ENCODE peak calls at places on chromosomes 1 and 21, in ten cellular contexts. L, U, Y, A, R, Q, N, X, D and S are unnamed samples.

GRCh38 chr1:195097316-195097715 is 1510.9 kb downstream of the KCNT2 start:
- DNase-seq in Y (no peak), R (no peak), L (no peak), Q (no peak), D (no peak), A (no peak), N (no peak), X (no peak), U (peak), S (no peak)

GRCh38 chr1:32223683-32224082 is 1.5 kb downstream of the EIF3I start:
- DNase-seq in R (no peak), A (no peak), U (no peak), Y (peak), D (no peak), N (no peak), L (no peak), Q (no peak), X (no peak), S (no peak)

GRCh38 chr1:100862591-100862990 is 32.1 kb downstream of the EXTL2 start:
- DNase-seq in A (no peak), Q (no peak), U (peak), X (no peak), D (no peak), L (no peak), R (no peak), N (no peak), Y (no peak), S (no peak)

GRCh38 chr1:9807541-9807940 is 16.2 kb downstream of the CLSTN1 start:
- DNase-seq in Y (no peak), L (no peak), A (no peak), U (no peak), N (no peak), Q (no peak), X (no peak), R (no peak), D (no peak), S (no peak)

GRCh38 chr1:182367928-182368327 is 23.7 kb downstream of the GLUL start:
- DNase-seq in D (no peak), Y (no peak), R (no peak), Q (no peak), U (no peak), A (no peak), X (no peak), L (no peak), N (no peak), S (no peak)

GRCh38 chr21:29117372-29117955 is 13.0 kb upstream of the MAP3K7CL start:
- DNase-seq in D (no peak), L (no peak), N (no peak), X (no peak), Q (peak), Y (no peak), R (no peak), U (no peak), A (no peak), S (no peak)

GRCh38 chr1:67053535-67053784 is 488 bp downstream of the SLC35D1 start:
- DNase-seq in R (peak), X (peak), A (no peak), D (peak), L (peak), N (peak), Q (no peak), U (peak), Y (no peak), S (no peak)

GRCh38 chr1:2212542-2213491 is 15.3 kb upstream of the SKI start:
- DNase-seq in A (peak), L (peak), N (peak), R (peak), D (peak), Q (no peak), U (peak), X (peak), Y (peak), S (no peak)

GRCh38 chr1:157984469-157984868 is 9.0 kb upstream of the KIRREL1 start:
- DNase-seq in Y (no peak), N (no peak), U (no peak), Q (no peak), D (no peak), A (no peak), L (no peak), R (no peak), X (no peak), S (no peak)

GRCh38 chr1:172642970-172643369 is 15.9 kb upstream of the FASLG start:
- DNase-seq in Q (no peak), A (no peak), D (peak), Y (no peak), U (no peak), L (no peak), X (no peak), N (no peak), R (no peak), S (peak)

GRCh38 chr1:182198006-182198605 is 136.6 kb upstream of the ZNF648 start:
- DNase-seq in N (no peak), Y (peak), D (no peak), L (no peak), R (no peak), Q (peak), A (no peak), U (no peak), X (no peak), S (no peak)

GRCh38 chr1:62076286-62076685 is 118.4 kb upstream of the L1TD1 start:
- DNase-seq in X (no peak), N (no peak), Q (no peak), Y (no peak), R (no peak), L (no peak), D (peak), A (no peak), U (peak), S (peak)

GRCh38 chr1:46784666-46785065 is 14.2 kb upstream of the CYP4B1 start:
- DNase-seq in N (no peak), Y (peak), U (no peak), Q (no peak), A (no peak), R (no peak), D (no peak), X (no peak), L (no peak), S (no peak)

GRCh38 chr1:100463809-100464424 is 74.0 kb upstream of the GPR88 start:
- DNase-seq in N (peak), Y (peak), R (peak), D (peak), A (peak), X (peak), L (peak), Q (peak), U (peak), S (no peak)

GRCh38 chr1:25028910-25029599 is 99.0 kb upstream of the RUNX3 start:
- DNase-seq in U (no peak), N (peak), A (no peak), Y (no peak), Q (no peak), D (no peak), X (peak), L (no peak), R (no peak), S (no peak)

GRCh38 chr21:27321791-27322190 is 354.9 kb upstream of the ADAMTS5 start:
- DNase-seq in Y (no peak), Q (no peak), X (no peak), L (no peak), D (no peak), U (no peak), N (no peak), A (no peak), R (no peak), S (no peak)

GRCh38 chr1:32454726-32455125 is 10.1 kb upstream of the ZBTB8B start:
- DNase-seq in D (peak), R (peak), A (no peak), L (no peak), N (no peak), Y (peak), Q (no peak), U (peak), X (no peak), S (peak)

GRCh38 chr1:233614173-233614742 is 352 bp downstream of the KCNK1 start:
- DNase-seq in Q (no peak), L (no peak), A (no peak), U (peak), X (no peak), Y (peak), R (peak), N (peak), D (peak), S (peak)

GRCh38 chr1:71232166-71232763 is 151.4 kb upstream of the ZRANB2 start:
- DNase-seq in U (no peak), D (no peak), N (no peak), A (no peak), L (no peak), Y (no peak), X (no peak), R (no peak), Q (no peak), S (no peak)

GRCh38 chr1:183163311-183163710 is 22.8 kb upstream of the LAMC2 start:
- DNase-seq in N (no peak), U (peak), Q (no peak), X (no peak), A (no peak), L (no peak), R (no peak), D (no peak), Y (no peak), S (no peak)

GRCh38 chr1:118859999-118860398 is 128.1 kb downstream of the TBX15 start:
- DNase-seq in X (no peak), N (no peak), Q (no peak), R (no peak), Y (no peak), U (no peak), L (no peak), A (no peak), D (no peak), S (no peak)

GRCh38 chr1:111603979-111604378 is 15.6 kb upstream of the RAP1A start:
- DNase-seq in X (peak), L (no peak), D (peak), N (peak), Q (peak), A (no peak), U (no peak), Y (no peak), R (no peak), S (no peak)

GRCh38 chr1:36134031-36134430 is 9.0 kb upstream of the COL8A2 start:
- DNase-seq in A (no peak), L (no peak), X (no peak), D (no peak), N (no peak), Q (no peak), U (no peak), Y (no peak), R (no peak), S (no peak)

GRCh38 chr1:151472852-151473731 is 13.8 kb upstream of the POGZ start:
- DNase-seq in Y (peak), Q (no peak), N (peak), D (peak), L (no peak), U (peak), A (no peak), R (peak), X (no peak), S (no peak)

GRCh38 chr1:74426208-74426932 is 86.0 kb downstream of the LRRC53 start:
- DNase-seq in X (no peak), D (no peak), L (no peak), U (no peak), Y (no peak), R (no peak), N (no peak), Q (no peak), A (no peak), S (no peak)

GRCh38 chr1:183270541-183271141 is 84.6 kb downstream of the LAMC2 start:
- DNase-seq in Q (no peak), R (peak), D (no peak), U (peak), A (no peak), Y (no peak), X (no peak), N (no peak), L (peak), S (no peak)

GRCh38 chr1:171254859-171255258 is 6.6 kb downstream of the FMO1 start:
- DNase-seq in N (no peak), A (no peak), L (no peak), Y (no peak), R (no peak), U (peak), D (no peak), X (no peak), Q (no peak), S (no peak)

GRCh38 chr1:173410133-173410793 is 66.9 kb upstream of the PRDX6 start:
- DNase-seq in X (no peak), R (no peak), L (no peak), Q (peak), U (peak), Y (no peak), N (no peak), A (no peak), D (no peak), S (no peak)

GRCh38 chr1:222424826-222425225 is 123.1 kb downstream of the HHIPL2 start:
- DNase-seq in L (no peak), X (no peak), R (no peak), A (no peak), N (no peak), Y (no peak), Q (no peak), U (no peak), D (no peak), S (no peak)

GRCh38 chr1:220137006-220137794 is 43.3 kb downstream of the IARS2 start:
- DNase-seq in Q (no peak), A (no peak), X (no peak), R (no peak), L (no peak), U (no peak), Y (no peak), D (no peak), N (no peak), S (no peak)

GRCh38 chr1:62224182-62224581 is 29.5 kb downstream of the L1TD1 start:
- DNase-seq in N (no peak), L (peak), D (no peak), A (no peak), U (no peak), R (no peak), Q (no peak), Y (no peak), X (no peak), S (no peak)

GRCh38 chr1:167206166-167206835 is 14.4 kb upstream of the POU2F1 start:
- DNase-seq in N (no peak), Q (no peak), X (no peak), D (no peak), Y (no peak), U (no peak), R (no peak), L (no peak), A (no peak), S (no peak)

GRCh38 chr1:2585318-2586092 is 1.1 kb upstream of the PRXL2B start:
- DNase-seq in N (peak), D (peak), L (no peak), X (peak), R (peak), Y (peak), Q (peak), A (peak), U (peak), S (no peak)

GRCh38 chr1:193697105-193697762 is 510.8 kb upstream of the B3GALT2 start:
- DNase-seq in R (no peak), D (no peak), A (no peak), L (no peak), Q (no peak), Y (peak), X (no peak), U (no peak), N (no peak), S (no peak)